ENCODE peak calls at places on chromosomes 16 and 17, in five cellular contexts. G is prostate gland, J is colonic mucosa, U is gastrocnemius medialis, S is mammary epithelial cell. T is an unnamed sample.

GRCh38 chr16:16861546-16861945 is 482.6 kb downstream of the NPIPA7 start:
- DNase-seq in G (peak; percentile 49), J (peak; percentile 52), U (no peak), S (no peak), T (no peak)

GRCh38 chr17:40176409-40177110 is 710 bp upstream of the RAPGEFL1 start:
- DNase-seq in G (peak; percentile 81), J (peak; percentile 90), U (no peak), S (peak; percentile 87), T (no peak)

GRCh38 chr16:69542974-69543373 is 22.8 kb upstream of the NFAT5 start:
- DNase-seq in G (no peak), J (no peak), U (no peak), S (no peak), T (no peak)

GRCh38 chr17:43665387-43666101 is 3.8 kb upstream of the MEOX1 start:
- DNase-seq in G (no peak), J (no peak), U (no peak), S (no peak), T (peak; percentile 44)

GRCh38 chr17:33385133-33385532 is 92.0 kb upstream of the ASIC2 start:
- DNase-seq in G (no peak), J (no peak), U (no peak), S (no peak), T (no peak)

GRCh38 chr16:85577899-85578598 is 35.1 kb upstream of the GSE1 start:
- DNase-seq in G (no peak), J (no peak), U (no peak), S (no peak), T (no peak)

GRCh38 chr16:15833551-15833950 is 23.3 kb downstream of the MYH11 start:
- DNase-seq in G (no peak), J (no peak), U (no peak), S (no peak), T (no peak)

GRCh38 chr17:75819116-75819515 is 25.1 kb downstream of the UNC13D start:
- DNase-seq in G (no peak), J (no peak), U (no peak), S (no peak), T (no peak)

GRCh38 chr16:203246-203645 is 23.0 kb downstream of the HBQ1 start:
- DNase-seq in G (no peak), J (no peak), U (no peak), S (no peak), T (no peak)

GRCh38 chr17:68184816-68185436 is 62.9 kb upstream of the AMZ2 start:
- DNase-seq in G (no peak), J (no peak), U (no peak), S (no peak), T (no peak)

GRCh38 chr17:62923515-62924150 is 42.4 kb upstream of the TANC2 start:
- DNase-seq in G (no peak), J (no peak), U (no peak), S (no peak), T (no peak)

GRCh38 chr16:70252355-70252988 is 732 bp upstream of the EXOSC6 start:
- DNase-seq in G (no peak), J (no peak), U (no peak), S (no peak), T (no peak)

GRCh38 chr17:72516772-72517399 is 396.1 kb downstream of the SOX9 start:
- DNase-seq in G (peak; percentile 22), J (no peak), U (peak; percentile 21), S (no peak), T (no peak)

GRCh38 chr16:22898874-22899348 is 84.9 kb downstream of the HS3ST2 start:
- DNase-seq in G (peak; percentile 43), J (peak; percentile 66), U (peak; percentile 69), S (peak; percentile 67), T (peak; percentile 52)

GRCh38 chr17:50268040-50268439 is 6.2 kb upstream of the TMEM92 start:
- DNase-seq in G (no peak), J (no peak), U (no peak), S (no peak), T (peak; percentile 7)

GRCh38 chr17:50265212-50265611 is 9.1 kb upstream of the TMEM92 start:
- DNase-seq in G (peak; percentile 70), J (no peak), U (no peak), S (no peak), T (peak; percentile 58)

GRCh38 chr17:50267074-50267841 is 7.0 kb upstream of the TMEM92 start:
- DNase-seq in G (no peak), J (peak; percentile 17), U (no peak), S (no peak), T (no peak)

GRCh38 chr17:50265690-50266306 is 8.5 kb upstream of the TMEM92 start:
- DNase-seq in G (no peak), J (peak; percentile 19), U (no peak), S (no peak), T (no peak)

GRCh38 chr17:50266384-50267073 is 7.7 kb upstream of the TMEM92 start:
- DNase-seq in G (peak; percentile 85), J (peak; percentile 40), U (no peak), S (peak; percentile 56), T (peak; percentile 76)
- H3K4me1 ChIP-seq in G (peaks cover 17% of the 10 kb centered on the region), J (no peaks in the 10 kb centered on the region), U (no peaks in the 10 kb centered on the region), S (peaks cover 13% of the 10 kb centered on the region), T (peaks cover 23% of the 10 kb centered on the region)

GRCh38 chr16:2429771-2430663 is 770 bp downstream of the CCNF start:
- DNase-seq in G (peak; percentile 55), J (peak; percentile 45), U (no peak), S (peak; percentile 21), T (no peak)
- TF ChIP-seq CTCF in G (peak; percentile 58), J (no peak), U (no peak), S (peak; percentile 43), T (no peak)

GRCh38 chr17:56604691-56605090 is 11.2 kb downstream of the NOG start:
- DNase-seq in G (no peak), J (no peak), U (no peak), S (no peak), T (no peak)
- H3K4me3 ChIP-seq in G (no peak overlapping the region), J (no peak overlapping the region), U (no peak overlapping the region), S (no peak overlapping the region), T (no peak overlapping the region)

GRCh38 chr17:51221322-51221721 is 38.5 kb downstream of the MBTD1 start:
- DNase-seq in G (peak; percentile 30), J (no peak), U (no peak), S (no peak), T (no peak)

GRCh38 chr17:51214920-51215319 is 44.9 kb downstream of the MBTD1 start:
- DNase-seq in G (no peak), J (no peak), U (no peak), S (no peak), T (no peak)

GRCh38 chr17:51217946-51218345 is 41.9 kb downstream of the MBTD1 start:
- DNase-seq in G (no peak), J (no peak), U (no peak), S (no peak), T (no peak)
- H3K4me1 ChIP-seq in G (peaks cover 5% of the 10 kb centered on the region), J (no peaks in the 10 kb centered on the region), U (no peaks in the 10 kb centered on the region), S (no peaks in the 10 kb centered on the region), T (no peaks in the 10 kb centered on the region)

GRCh38 chr17:82914375-82914774 is 74.6 kb upstream of the ZNF750 start:
- DNase-seq in G (no peak), J (no peak), U (peak; percentile 51), S (no peak), T (no peak)
- TF ChIP-seq CTCF in G (peak; percentile 50), J (peak; percentile 28), U (peak; percentile 64), S (no peak), T (no peak)

GRCh38 chr16:80300876-80301275 is 239.9 kb upstream of the DYNLRB2 start:
- DNase-seq in G (no peak), J (no peak), U (no peak), S (peak; percentile 11), T (peak; percentile 30)
- H3K4me3 ChIP-seq in G (no peak overlapping the region), J (no peak overlapping the region), U (no peak overlapping the region), S (no peak overlapping the region), T (no peak overlapping the region)

GRCh38 chr17:57881783-57882291 is 32.0 kb upstream of the MRPS23 start:
- DNase-seq in G (no peak), J (no peak), U (peak; percentile 69), S (no peak), T (no peak)

GRCh38 chr17:57879437-57880085 is 29.7 kb upstream of the MRPS23 start:
- DNase-seq in G (peak; percentile 43), J (no peak), U (peak; percentile 83), S (no peak), T (no peak)

GRCh38 chr17:57877803-57878202 is 28.0 kb upstream of the MRPS23 start:
- DNase-seq in G (no peak), J (no peak), U (no peak), S (no peak), T (no peak)

GRCh38 chr17:57880086-57880456 is 30.2 kb upstream of the MRPS23 start:
- DNase-seq in G (no peak), J (no peak), U (no peak), S (peak; percentile 60), T (no peak)

GRCh38 chr17:57881143-57881542 is 31.3 kb upstream of the MRPS23 start:
- DNase-seq in G (no peak), J (no peak), U (no peak), S (no peak), T (no peak)
- H3K4me1 ChIP-seq in G (peaks cover 10% of the 10 kb centered on the region), J (no peaks in the 10 kb centered on the region), U (peaks cover 48% of the 10 kb centered on the region), S (peaks cover 41% of the 10 kb centered on the region), T (no peaks in the 10 kb centered on the region)

GRCh38 chr16:73093146-73094144 is 45.5 kb upstream of the ZFHX3 start:
- DNase-seq in G (no peak), J (no peak), U (peak; percentile 51), S (no peak), T (no peak)
- TF ChIP-seq CTCF in G (no peak), J (no peak), U (no peak), S (no peak), T (no peak)

GRCh38 chr17:79802736-79803420 is 6.0 kb upstream of the CBX8 start:
- DNase-seq in G (no peak), J (no peak), U (no peak), S (no peak), T (no peak)
- H3K4me3 ChIP-seq in G (no peak overlapping the region), J (no peak overlapping the region), U (no peak overlapping the region), S (no peak overlapping the region), T (peak overlapping the region; percentile 41)

T was measured in breast epithelium.